ENCODE peak calls at places on chromosomes 4 and X, in nine cellular contexts. V, N, O, R, C, W, F, X and I are unnamed samples.

GRCh38 chrX:72247206-72247944 is 8.5 kb upstream of the ERCC6L start:
- DNase-seq in V (no peak), N (no peak), O (no peak), R (no peak), C (no peak), W (no peak), F (no peak), X (peak), I (no peak)

GRCh38 chrX:136711147-136711546 is 63.2 kb downstream of the CD40LG start:
- DNase-seq in V (peak), N (no peak), O (peak), R (peak), C (peak), W (peak), F (peak), X (peak), I (no peak)

GRCh38 chr4:118033148-118034060 is 882 bp upstream of the NDST3 start:
- DNase-seq in V (peak), N (no peak), O (peak), R (peak), C (peak), W (peak), F (no peak), X (peak), I (no peak)

GRCh38 chrX:49767231-49767630 is 61.9 kb upstream of the PAGE4 start:
- DNase-seq in V (no peak), N (no peak), O (no peak), R (no peak), C (no peak), W (no peak), F (no peak), X (no peak), I (no peak)

GRCh38 chrX:138875472-138875871 is 164.0 kb upstream of the FGF13 start:
- DNase-seq in V (no peak), N (no peak), O (no peak), R (no peak), C (peak), W (no peak), F (no peak), X (no peak), I (no peak)

GRCh38 chrX:49040376-49040955 is 2.7 kb downstream of the TFE3 start:
- DNase-seq in V (peak), N (no peak), O (no peak), R (no peak), C (peak), W (no peak), F (no peak), X (peak), I (no peak)

GRCh38 chrX:29553542-29553941 is 661.8 kb upstream of the MAGEB2 start:
- DNase-seq in V (peak), N (no peak), O (no peak), R (no peak), C (no peak), W (no peak), F (no peak), X (no peak), I (no peak)

GRCh38 chr4:25500626-25501318 is 123.7 kb downstream of the ANAPC4 start:
- DNase-seq in V (no peak), N (no peak), O (no peak), R (no peak), C (no peak), W (no peak), F (peak), X (no peak), I (no peak)

GRCh38 chrX:20459410-20460350 is 193.0 kb upstream of the RPS6KA3 start:
- DNase-seq in V (no peak), N (no peak), O (no peak), R (no peak), C (no peak), W (no peak), F (no peak), X (no peak), I (no peak)

GRCh38 chr4:127668770-127669169 is 36.0 kb downstream of the INTU start:
- DNase-seq in V (no peak), N (no peak), O (no peak), R (no peak), C (no peak), W (no peak), F (no peak), X (no peak), I (no peak)

GRCh38 chr4:7322166-7322991 is 112.4 kb downstream of the PSAPL1 start:
- DNase-seq in V (no peak), N (no peak), O (no peak), R (peak), C (no peak), W (no peak), F (no peak), X (peak), I (no peak)

GRCh38 chrX:13702390-13702789 is 13.5 kb downstream of the RAB9A start:
- DNase-seq in V (no peak), N (no peak), O (no peak), R (no peak), C (no peak), W (no peak), F (no peak), X (no peak), I (no peak)

GRCh38 chr4:140252742-140253555 is 99.0 kb upstream of the MAML3 start:
- DNase-seq in V (peak), N (no peak), O (peak), R (peak), C (peak), W (peak), F (peak), X (peak), I (no peak)

GRCh38 chr4:128286474-128287158 is 997 bp downstream of the PGRMC2 start:
- DNase-seq in V (peak), N (no peak), O (peak), R (no peak), C (peak), W (no peak), F (peak), X (peak), I (no peak)

GRCh38 chr4:183354213-183354612 is 32.0 kb upstream of the CLDN24 start:
- DNase-seq in V (no peak), N (no peak), O (no peak), R (no peak), C (peak), W (peak), F (no peak), X (no peak), I (no peak)

GRCh38 chrX:74461384-74461783 is 40.1 kb downstream of the SLC16A2 start:
- DNase-seq in V (no peak), N (no peak), O (no peak), R (no peak), C (no peak), W (no peak), F (no peak), X (no peak), I (no peak)

GRCh38 chrX:9644335-9644734 is 121.3 kb downstream of the GPR143 start:
- DNase-seq in V (no peak), N (no peak), O (no peak), R (no peak), C (no peak), W (no peak), F (peak), X (no peak), I (no peak)

GRCh38 chr4:125368161-125368560 is 53.4 kb downstream of the FAT4 start:
- DNase-seq in V (peak), N (no peak), O (no peak), R (no peak), C (peak), W (no peak), F (no peak), X (peak), I (peak)

GRCh38 chr4:7299051-7299907 is 106.9 kb downstream of the SORCS2 start:
- DNase-seq in V (no peak), N (no peak), O (no peak), R (no peak), C (no peak), W (no peak), F (no peak), X (no peak), I (no peak)

GRCh38 chrX:17851854-17852253 is 9.2 kb downstream of the RAI2 start:
- DNase-seq in V (no peak), N (no peak), O (no peak), R (no peak), C (no peak), W (no peak), F (no peak), X (no peak), I (no peak)

GRCh38 chr4:86007042-86007441 is 352.8 kb downstream of the MAPK10 start:
- DNase-seq in V (no peak), N (no peak), O (no peak), R (no peak), C (no peak), W (no peak), F (no peak), X (no peak), I (no peak)

GRCh38 chrX:120111611-120112010 is 4.1 kb downstream of the RHOXF1 start:
- DNase-seq in V (no peak), N (no peak), O (no peak), R (no peak), C (no peak), W (no peak), F (no peak), X (no peak), I (no peak)

GRCh38 chrX:8724176-8724757 is 7.7 kb downstream of the ANOS1 start:
- DNase-seq in V (no peak), N (no peak), O (no peak), R (peak), C (no peak), W (peak), F (no peak), X (no peak), I (no peak)

GRCh38 chr4:181821039-181822004 is 421.9 kb upstream of the TENM3 start:
- DNase-seq in V (peak), N (no peak), O (no peak), R (no peak), C (peak), W (no peak), F (no peak), X (peak), I (peak)

GRCh38 chrX:47026198-47026597 is 52.0 kb upstream of the RGN start:
- DNase-seq in V (no peak), N (no peak), O (no peak), R (no peak), C (no peak), W (no peak), F (no peak), X (no peak), I (no peak)

GRCh38 chrX:47030339-47030738 is 47.9 kb upstream of the RGN start:
- DNase-seq in V (peak), N (no peak), O (peak), R (no peak), C (peak), W (no peak), F (peak), X (peak), I (peak)
- H3K4me3 ChIP-seq in V (no peak), N (no peak), O (no peak), R (no peak), C (no peak), W (no peak), F (no peak), X (no peak), I (no peak)

DNA sequence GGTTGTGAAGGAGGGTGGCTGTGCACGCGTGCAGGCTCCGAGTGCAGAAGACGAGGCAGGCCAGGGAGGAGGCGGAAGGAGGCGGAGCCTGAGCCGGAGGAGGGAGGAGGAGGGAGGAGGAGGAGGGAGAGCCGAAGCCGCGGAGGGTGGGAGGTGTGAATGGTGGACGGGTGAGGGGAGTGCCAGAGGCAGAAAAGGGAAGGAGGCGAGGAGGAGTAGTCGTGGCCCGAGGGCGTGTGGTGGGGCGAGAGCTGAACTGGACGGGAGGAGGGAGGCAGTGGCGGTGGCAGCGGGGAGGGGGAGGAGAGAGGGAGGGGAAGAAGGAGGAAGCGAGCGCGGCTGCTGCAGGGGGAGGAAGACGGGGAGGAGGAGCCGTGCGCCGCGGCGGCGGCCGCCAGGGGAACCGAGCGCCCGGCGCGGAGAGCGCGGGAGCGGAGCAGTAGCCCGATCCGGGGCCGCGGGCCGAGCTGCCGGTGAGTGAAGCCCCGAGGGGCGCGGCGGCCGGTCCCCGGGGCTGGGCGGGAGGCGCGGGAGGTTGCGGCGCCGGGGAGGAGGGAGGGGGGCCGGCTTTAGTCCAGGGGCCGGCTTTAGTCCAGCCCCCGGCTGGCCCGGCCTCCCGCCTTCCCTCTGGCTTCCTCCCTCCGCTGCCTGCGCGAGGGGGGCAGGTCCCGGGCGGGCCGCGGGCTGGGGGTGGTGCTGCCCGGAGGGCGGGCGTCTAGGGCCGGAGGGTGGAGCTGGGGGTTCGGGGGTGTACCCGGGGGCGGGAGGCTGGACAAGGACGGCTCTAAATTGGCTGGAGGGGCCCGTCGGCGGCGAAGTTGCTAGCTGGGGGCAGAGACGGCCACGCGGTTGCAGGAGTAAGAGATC is at the start of gene TMEM164:
- DNase-seq in V (peak), N (peak), O (peak), R (peak), C (peak), W (peak), F (peak), X (peak), I (no peak)
- TF ChIP-seq CTCF in V (no peak), N (no peak), O (no peak), R (peak), C (peak), W (no peak), F (no peak), X (no peak), I (no peak)

DNA sequence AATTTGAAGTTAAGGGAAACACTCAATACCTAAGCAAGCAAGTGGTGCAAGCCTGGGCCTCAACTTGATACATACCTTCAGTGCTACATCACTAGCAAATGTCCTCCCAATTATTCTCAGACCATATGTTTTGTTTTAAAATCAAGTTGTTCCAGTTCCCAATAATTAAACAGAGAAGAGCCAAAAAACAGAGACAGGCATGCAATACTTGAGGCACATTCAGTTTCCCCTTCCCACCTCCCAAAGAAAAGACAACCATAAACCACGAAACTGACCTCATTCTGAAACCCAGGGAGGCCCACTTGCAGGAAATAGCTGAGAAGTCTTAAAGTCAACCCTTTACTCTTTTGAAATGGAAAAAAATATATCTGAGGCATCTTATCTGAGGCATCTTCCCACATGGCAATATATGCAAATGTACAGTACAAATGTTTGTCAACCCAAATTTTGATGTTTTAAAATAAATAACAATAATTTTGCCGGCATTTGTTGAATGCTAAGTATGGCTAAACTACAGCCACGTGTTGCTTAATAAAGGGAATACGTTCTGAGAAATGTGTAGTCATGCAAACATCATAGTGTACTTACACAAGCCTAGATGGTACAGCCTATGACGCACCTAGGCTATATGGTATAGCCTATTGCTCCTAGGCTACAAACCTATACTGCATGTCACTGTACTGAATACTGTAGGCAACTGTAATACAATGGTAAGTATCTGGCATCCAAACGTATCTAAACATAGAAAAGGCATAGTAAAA is 147.5 kb downstream of the TSPAN5 start:
- DNase-seq in V (peak), N (no peak), O (peak), R (no peak), C (peak), W (no peak), F (no peak), X (peak), I (no peak)
- H3K4me3 ChIP-seq in V (no peak), N (no peak), O (no peak), R (no peak), C (no peak), W (no peak), F (no peak), X (peak), I (no peak)

DNA sequence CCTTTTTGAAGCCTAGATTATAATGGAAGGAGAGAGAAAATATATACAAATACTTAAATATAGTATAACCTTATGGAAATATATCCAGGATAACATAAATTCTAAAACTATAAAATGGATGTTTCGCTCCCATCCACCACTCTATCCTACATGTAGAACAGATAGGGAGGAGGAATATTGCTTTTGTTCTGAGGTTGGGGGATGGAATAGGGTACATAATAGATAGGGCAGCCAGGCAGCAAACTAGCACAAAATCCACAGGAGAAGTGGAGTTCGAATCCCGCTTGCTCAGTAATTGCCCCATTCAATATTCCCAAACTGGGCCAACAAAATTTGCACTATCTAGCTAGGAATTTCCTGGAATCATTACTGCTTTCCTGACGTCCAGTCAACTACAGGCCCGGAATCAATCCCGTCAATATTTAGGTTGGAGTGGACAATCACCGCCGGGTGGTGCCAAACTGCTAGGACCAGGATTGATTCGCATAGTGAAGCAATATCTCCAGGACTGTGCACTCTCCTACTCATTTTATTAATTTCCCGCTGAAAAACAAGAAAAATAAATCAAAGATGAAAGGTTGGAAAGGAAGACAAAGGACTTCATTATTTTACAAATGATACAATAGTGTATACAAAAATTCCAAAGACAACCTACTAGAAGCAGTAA is 40.4 kb upstream of the PAPSS1 start:
- DNase-seq in V (peak), N (no peak), O (no peak), R (peak), C (no peak), W (peak), F (no peak), X (peak), I (no peak)
- TF ChIP-seq CTCF in V (peak), N (no peak), O (no peak), R (peak), C (no peak), W (peak), F (no peak), X (peak), I (peak)

GRCh38 chr4:113888006-113888405 is 91.4 kb downstream of the ARSJ start:
- DNase-seq in V (peak), N (no peak), O (no peak), R (no peak), C (no peak), W (no peak), F (no peak), X (no peak), I (no peak)

GRCh38 chr4:113899260-113900177 is 79.9 kb downstream of the ARSJ start:
- DNase-seq in V (no peak), N (no peak), O (no peak), R (no peak), C (no peak), W (no peak), F (peak), X (no peak), I (no peak)

DNA sequence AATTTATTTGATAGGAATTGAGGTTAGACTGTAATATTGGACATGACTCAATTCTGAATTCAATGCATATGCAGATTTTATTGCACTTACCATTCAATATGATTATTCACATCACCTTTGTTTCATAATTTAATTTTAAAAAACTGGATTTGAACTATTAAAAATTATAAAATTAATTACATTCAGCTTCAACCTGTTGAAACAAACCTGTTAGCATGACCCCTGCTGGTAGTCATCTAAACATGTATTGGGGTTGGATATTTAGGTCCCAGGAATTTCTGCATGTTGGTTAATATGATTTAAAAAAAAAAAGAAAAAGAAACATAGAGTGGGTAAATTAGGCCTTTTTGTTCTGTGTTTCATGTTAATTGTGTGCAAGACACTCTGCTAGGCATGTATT is 85.9 kb downstream of the ARSJ start:
- DNase-seq in V (peak), N (no peak), O (no peak), R (no peak), C (peak), W (no peak), F (no peak), X (peak), I (no peak)
- H3K4me3 ChIP-seq in V (no peak), N (no peak), O (no peak), R (no peak), C (no peak), W (no peak), F (no peak), X (no peak), I (no peak)

GRCh38 chr4:3073158-3074077 is 920 bp downstream of the HTT-AS start:
- DNase-seq in V (no peak), N (no peak), O (peak), R (no peak), C (no peak), W (peak), F (no peak), X (no peak), I (no peak)
- TF ChIP-seq CTCF in V (no peak), N (no peak), O (no peak), R (peak), C (peak), W (peak), F (no peak), X (peak), I (peak)

GRCh38 chr4:1761130-1761688 is 31.9 kb upstream of the FGFR3 start:
- DNase-seq in V (no peak), N (no peak), O (no peak), R (no peak), C (no peak), W (no peak), F (no peak), X (no peak), I (no peak)

GRCh38 chr4:1762264-1763010 is 30.7 kb upstream of the FGFR3 start:
- DNase-seq in V (no peak), N (no peak), O (no peak), R (no peak), C (no peak), W (no peak), F (no peak), X (no peak), I (no peak)

GRCh38 chr4:1764670-1765069 is 28.4 kb upstream of the FGFR3 start:
- DNase-seq in V (no peak), N (no peak), O (no peak), R (no peak), C (no peak), W (no peak), F (no peak), X (no peak), I (no peak)

GRCh38 chr4:1763550-1764080 is 29.5 kb upstream of the FGFR3 start:
- DNase-seq in V (peak), N (no peak), O (peak), R (peak), C (no peak), W (no peak), F (no peak), X (peak), I (no peak)

DNA sequence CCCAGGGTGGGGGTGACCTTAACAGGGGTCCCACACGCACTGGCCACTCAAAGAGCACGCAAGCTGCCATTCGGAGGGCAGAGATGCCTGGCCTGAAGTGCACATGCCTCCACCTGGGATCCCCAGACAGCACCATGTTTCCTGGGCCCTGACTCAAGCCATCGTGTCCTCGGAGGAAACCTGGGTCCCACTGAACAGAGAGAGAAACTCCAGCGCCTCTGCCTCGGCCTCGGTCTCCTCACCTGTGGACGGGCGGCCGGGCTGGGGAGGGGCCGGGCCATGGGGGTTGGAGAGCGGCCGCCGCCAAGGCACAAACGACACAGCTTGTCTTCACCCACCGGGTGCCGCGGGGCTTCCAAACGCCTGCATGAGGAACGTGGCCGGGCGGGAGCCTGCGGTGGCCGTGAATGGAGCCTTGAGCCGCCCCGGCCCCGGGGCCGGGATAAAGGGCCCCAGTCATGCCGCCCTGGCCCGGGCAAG is 30.0 kb upstream of the FGFR3 start:
- DNase-seq in V (no peak), N (no peak), O (no peak), R (no peak), C (no peak), W (no peak), F (no peak), X (no peak), I (no peak)
- H3K4me3 ChIP-seq in V (no peak), N (peak), O (no peak), R (no peak), C (no peak), W (no peak), F (no peak), X (no peak), I (no peak)